ENCODE peak calls at places on chromosomes 1 and 21, in five cellular contexts. G is NCI-H1694 treated with DMSO at 0.1 percent for 48 hours; U is T-cell; W is activated naive CD4-positive, alpha-beta T cell; D is neural crest cell. A is an unnamed sample.
A peak's percentile ranks its signal among the peaks of the same experiment; 100 is the strongest.

GRCh38 chr1:147641695-147642592 is 28.4 kb downstream of the ACP6 start:
- DNase-seq in G (peak; percentile 41), U (peak; percentile 48), W (no peak), D (peak; percentile 58), A (no peak)

GRCh38 chr1:86648255-86648654 is 56.1 kb upstream of the SH3GLB1 start:
- DNase-seq in G (no peak), U (no peak), W (no peak), D (no peak), A (no peak)

GRCh38 chr1:165843304-165843703 is 15.9 kb downstream of the UCK2 start:
- DNase-seq in G (no peak), U (no peak), W (no peak), D (no peak), A (no peak)

GRCh38 chr1:209616366-209617046 is 33.0 kb downstream of the CAMK1G start:
- DNase-seq in G (no peak), U (no peak), W (no peak), D (no peak), A (no peak)

GRCh38 chr1:12072741-12073140 is 9.6 kb downstream of the TNFRSF8 start:
- DNase-seq in G (no peak), U (no peak), W (no peak), D (no peak), A (no peak)

GRCh38 chr1:59215766-59216291 is 81.1 kb upstream of the FGGY start:
- DNase-seq in G (no peak), U (no peak), W (no peak), D (no peak), A (no peak)

GRCh38 chr1:46094454-46094853 is 38.0 kb downstream of the PIK3R3 start:
- DNase-seq in G (no peak), U (no peak), W (no peak), D (no peak), A (no peak)

GRCh38 chr1:109240158-109241152 is 8.9 kb upstream of the CELSR2 start:
- DNase-seq in G (peak; percentile 86), U (no peak), W (no peak), D (no peak), A (no peak)

GRCh38 chr1:15287591-15287990 is 40.6 kb downstream of the FHAD1 start:
- DNase-seq in G (no peak), U (no peak), W (no peak), D (no peak), A (no peak)

GRCh38 chr1:37056201-37056764 is 22.0 kb upstream of the GRIK3 start:
- DNase-seq in G (peak; percentile 47), U (no peak), W (no peak), D (no peak), A (no peak)

GRCh38 chr1:5399771-5400170 is 592.5 kb downstream of the NPHP4 start:
- DNase-seq in G (no peak), U (no peak), W (no peak), D (no peak), A (no peak)

GRCh38 chr1:223771814-223772770 is 59.8 kb downstream of the CAPN2 start:
- DNase-seq in G (no peak), U (no peak), W (no peak), D (no peak), A (no peak)

GRCh38 chr1:22236151-22236550 is 93.3 kb upstream of the WNT4 start:
- DNase-seq in G (peak; percentile 88), U (no peak), W (no peak), D (no peak), A (no peak)

GRCh38 chr1:85566890-85567289 is 13.7 kb upstream of the CCN1 start:
- DNase-seq in G (no peak), U (no peak), W (no peak), D (no peak), A (no peak)

GRCh38 chr1:163168053-163168452 is 34.7 kb downstream of the RGS5 start:
- DNase-seq in G (no peak), U (no peak), W (no peak), D (no peak), A (no peak)

GRCh38 chr1:196063307-196063706 is 544.9 kb downstream of the KCNT2 start:
- DNase-seq in G (peak; percentile 24), U (no peak), W (no peak), D (no peak), A (no peak)

GRCh38 chr1:186849824-186850223 is 21.1 kb downstream of the PLA2G4A start:
- DNase-seq in G (no peak), U (no peak), W (no peak), D (no peak), A (no peak)

GRCh38 chr21:37546949-37547614 is 180.5 kb downstream of the DYRK1A start:
- DNase-seq in G (no peak), U (no peak), W (no peak), D (no peak), A (no peak)